ENCODE peak calls at places on chromosomes 13 and 19, in five cellular contexts. One of them, this sample, is unnamed.
A peak's percentile ranks its signal among the peaks of the same experiment; 100 is the strongest.

GRCh38 chr19:58586131-58586765 is 13.1 kb upstream of the MZF1 start:
- DNase-seq in T-helper 17 cell: no peak
- DNase-seq in LoVo: no peak
- DNase-seq in NCI-H510A treated with DMSO at 0.1 percent for 48 hours: no peak
- DNase-seq in MCF 10A: no peak
- DNase-seq in this sample: no peak

GRCh38 chr19:11324079-11324661 is 15.3 kb downstream of the RAB3D start:
- DNase-seq in T-helper 17 cell: no peak
- DNase-seq in NCI-H510A treated with DMSO at 0.1 percent for 48 hours: peak; percentile 48
- DNase-seq in MCF 10A: peak; percentile 99
- DNase-seq in LoVo: no peak
- DNase-seq in this sample: peak; percentile 23

GRCh38 chr13:84662503-84662902 is 780.2 kb upstream of the SLITRK1 start:
- DNase-seq in MCF 10A: no peak
- DNase-seq in T-helper 17 cell: no peak
- DNase-seq in LoVo: no peak
- DNase-seq in NCI-H510A treated with DMSO at 0.1 percent for 48 hours: no peak
- DNase-seq in this sample: no peak

GRCh38 chr13:59776924-59777690 is 386.6 kb downstream of the DIAPH3 start:
- DNase-seq in MCF 10A: peak; percentile 74
- DNase-seq in LoVo: no peak
- DNase-seq in T-helper 17 cell: no peak
- DNase-seq in NCI-H510A treated with DMSO at 0.1 percent for 48 hours: no peak
- DNase-seq in this sample: no peak

GRCh38 chr13:47158583-47158982 is 261.7 kb upstream of the HTR2A start:
- DNase-seq in MCF 10A: no peak
- DNase-seq in T-helper 17 cell: no peak
- DNase-seq in LoVo: no peak
- DNase-seq in NCI-H510A treated with DMSO at 0.1 percent for 48 hours: no peak
- DNase-seq in this sample: no peak

GRCh38 chr19:1449467-1450442 is at the start of gene APC2:
- DNase-seq in NCI-H510A treated with DMSO at 0.1 percent for 48 hours: no peak
- DNase-seq in T-helper 17 cell: no peak
- DNase-seq in LoVo: no peak
- DNase-seq in MCF 10A: no peak
- DNase-seq in this sample: peak; percentile 66

GRCh38 chr19:36916991-36917390 is 859 bp downstream of the ZNF568 start:
- DNase-seq in T-helper 17 cell: no peak
- DNase-seq in MCF 10A: peak; percentile 2
- DNase-seq in NCI-H510A treated with DMSO at 0.1 percent for 48 hours: no peak
- DNase-seq in LoVo: no peak
- DNase-seq in this sample: peak; percentile 3

GRCh38 chr19:30441011-30441410 is 68.8 kb downstream of the ZNF536 start:
- DNase-seq in NCI-H510A treated with DMSO at 0.1 percent for 48 hours: no peak
- DNase-seq in T-helper 17 cell: no peak
- DNase-seq in LoVo: no peak
- DNase-seq in MCF 10A: no peak
- DNase-seq in this sample: no peak

GRCh38 chr19:51803965-51804364 is 9.0 kb downstream of the FPR3 start:
- DNase-seq in MCF 10A: no peak
- DNase-seq in LoVo: no peak
- DNase-seq in T-helper 17 cell: no peak
- DNase-seq in NCI-H510A treated with DMSO at 0.1 percent for 48 hours: no peak
- DNase-seq in this sample: no peak

GRCh38 chr19:33405491-33406461 is 32.3 kb downstream of the CEBPG start:
- DNase-seq in T-helper 17 cell: no peak
- DNase-seq in NCI-H510A treated with DMSO at 0.1 percent for 48 hours: no peak
- DNase-seq in MCF 10A: no peak
- DNase-seq in LoVo: no peak
- DNase-seq in this sample: no peak